ENCODE peak calls at places on chromosomes 12 and 14, in seven cellular contexts. R is ovary, L is gastrocnemius medialis, K is AG09309, P is sigmoid colon, Z is foreskin fibroblast, X is RWPE2. T is an unnamed sample.

GRCh38 chr14:94644102-94644535 is 31.9 kb downstream of the SERPINA3 start:
- DNase-seq in R (no peak), L (no peak), K (no peak), P (no peak), Z (no peak), X (no peak), T (no peak)

GRCh38 chr12:117404203-117404853 is 42.9 kb upstream of the NOS1 start:
- DNase-seq in R (no peak), L (no peak), K (no peak), P (no peak), Z (no peak), X (no peak), T (no peak)

GRCh38 chr12:42779186-42779859 is 189.8 kb upstream of the PRICKLE1 start:
- DNase-seq in R (no peak), L (peak), K (peak), P (no peak), Z (peak), X (no peak), T (peak)

GRCh38 chr12:110345176-110345651 is 58.3 kb downstream of the ANAPC7 start:
- DNase-seq in R (no peak), L (no peak), K (no peak), P (no peak), Z (no peak), X (no peak), T (no peak)

GRCh38 chr12:80226576-80226975 is 127.2 kb downstream of the OTOGL start:
- DNase-seq in R (no peak), L (no peak), K (peak), P (no peak), Z (peak), X (no peak), T (peak)

GRCh38 chr14:20278414-20278813 is 27.3 kb downstream of the TTC5 start:
- DNase-seq in R (no peak), L (no peak), K (no peak), P (no peak), Z (peak), X (no peak), T (peak)

GRCh38 chr12:105091495-105092206 is 7.4 kb upstream of the ALDH1L2 start:
- DNase-seq in R (no peak), L (no peak), K (no peak), P (no peak), Z (no peak), X (no peak), T (no peak)

GRCh38 chr12:23093488-23093887 is 468.5 kb downstream of the ETNK1 start:
- DNase-seq in R (no peak), L (no peak), K (no peak), P (no peak), Z (no peak), X (no peak), T (peak)

GRCh38 chr14:47284283-47284682 is 391.1 kb downstream of the MDGA2 start:
- DNase-seq in R (no peak), L (no peak), K (no peak), P (no peak), Z (no peak), X (no peak), T (no peak)

GRCh38 chr14:36662258-36662542 is 540 bp downstream of the PAX9 start:
- DNase-seq in R (no peak), L (no peak), K (no peak), P (no peak), Z (no peak), X (no peak), T (no peak)

GRCh38 chr14:90487031-90487430 is 90.2 kb downstream of the CALM1 start:
- DNase-seq in R (no peak), L (no peak), K (no peak), P (no peak), Z (peak), X (peak), T (peak)

DNA sequence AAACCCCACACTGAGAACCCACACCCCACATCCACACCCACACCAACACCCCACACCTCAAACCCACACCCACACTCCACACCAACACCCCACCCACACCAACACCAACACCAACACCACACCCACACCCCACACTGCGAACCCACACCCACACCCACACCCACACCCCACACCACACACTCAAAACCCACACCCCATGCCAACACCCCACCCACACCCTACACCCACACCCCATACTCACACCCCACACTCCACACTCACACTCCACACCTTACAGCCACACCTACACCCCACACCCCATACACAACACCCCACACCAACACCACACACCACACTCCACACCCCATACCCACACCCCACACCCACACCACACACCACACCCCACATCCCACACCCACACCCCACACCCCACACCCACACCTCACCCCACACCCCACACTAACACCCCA is 38.0 kb downstream of the TMEM120B start:
- DNase-seq in R (no peak), L (no peak), K (no peak), P (no peak), Z (no peak), X (no peak), T (no peak)
- H3K4me3 ChIP-seq in R (no peak), L (no peak), K (no peak), P (no peak), Z (no peak), X (no peak), T (no peak)

GRCh38 chr12:3673960-3674708 is 78.8 kb downstream of the CRACR2A start:
- DNase-seq in R (no peak), L (no peak), K (no peak), P (no peak), Z (no peak), X (no peak), T (no peak)
- TF ChIP-seq CTCF in R (no peak), L (no peak), K (no peak), P (no peak), Z (no peak), X (no peak), T (no peak)

GRCh38 chr14:102481371-102481770 is 28.2 kb downstream of the ANKRD9 start:
- DNase-seq in R (no peak), L (no peak), K (no peak), P (peak), Z (no peak), X (peak), T (no peak)

GRCh38 chr14:102484316-102484715 is 25.3 kb downstream of the ANKRD9 start:
- DNase-seq in R (no peak), L (no peak), K (no peak), P (peak), Z (no peak), X (peak), T (no peak)

GRCh38 chr14:102479107-102479506 is 30.5 kb downstream of the ANKRD9 start:
- DNase-seq in R (no peak), L (no peak), K (no peak), P (peak), Z (no peak), X (peak), T (no peak)

GRCh38 chr14:102481791-102482238 is 27.8 kb downstream of the ANKRD9 start:
- DNase-seq in R (no peak), L (no peak), K (no peak), P (peak), Z (no peak), X (peak), T (no peak)

DNA sequence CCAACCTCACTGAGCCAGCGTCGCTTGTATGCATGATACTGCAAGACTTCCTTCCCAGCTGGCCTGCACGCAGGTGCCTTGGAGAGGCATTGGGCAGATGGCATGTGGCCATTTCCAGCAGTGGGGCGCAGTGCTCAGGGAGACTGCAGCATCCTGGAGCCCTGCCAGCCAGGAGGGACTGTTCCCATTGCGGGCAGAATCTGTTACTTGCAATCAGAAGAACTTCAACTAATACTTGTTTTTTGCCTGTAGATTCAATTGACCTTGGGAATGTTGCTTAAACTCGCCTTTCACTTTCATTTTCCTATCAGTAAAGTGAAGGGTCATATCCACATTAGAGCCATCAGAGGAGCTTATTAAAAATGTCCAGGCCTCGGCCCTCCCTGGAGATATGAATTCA is 29.8 kb downstream of the ANKRD9 start:
- DNase-seq in R (peak), L (no peak), K (no peak), P (peak), Z (no peak), X (peak), T (no peak)
- H3K4me3 ChIP-seq in R (no peak), L (peak), K (no peak), P (no peak), Z (no peak), X (no peak), T (no peak)

GRCh38 chr12:113724703-113725556 is 241.2 kb downstream of the RBM19 start:
- DNase-seq in R (no peak), L (no peak), K (no peak), P (no peak), Z (no peak), X (no peak), T (no peak)
- TF ChIP-seq CTCF in R (no peak), L (no peak), K (no peak), P (no peak), Z (no peak), X (no peak), T (no peak)

DNA sequence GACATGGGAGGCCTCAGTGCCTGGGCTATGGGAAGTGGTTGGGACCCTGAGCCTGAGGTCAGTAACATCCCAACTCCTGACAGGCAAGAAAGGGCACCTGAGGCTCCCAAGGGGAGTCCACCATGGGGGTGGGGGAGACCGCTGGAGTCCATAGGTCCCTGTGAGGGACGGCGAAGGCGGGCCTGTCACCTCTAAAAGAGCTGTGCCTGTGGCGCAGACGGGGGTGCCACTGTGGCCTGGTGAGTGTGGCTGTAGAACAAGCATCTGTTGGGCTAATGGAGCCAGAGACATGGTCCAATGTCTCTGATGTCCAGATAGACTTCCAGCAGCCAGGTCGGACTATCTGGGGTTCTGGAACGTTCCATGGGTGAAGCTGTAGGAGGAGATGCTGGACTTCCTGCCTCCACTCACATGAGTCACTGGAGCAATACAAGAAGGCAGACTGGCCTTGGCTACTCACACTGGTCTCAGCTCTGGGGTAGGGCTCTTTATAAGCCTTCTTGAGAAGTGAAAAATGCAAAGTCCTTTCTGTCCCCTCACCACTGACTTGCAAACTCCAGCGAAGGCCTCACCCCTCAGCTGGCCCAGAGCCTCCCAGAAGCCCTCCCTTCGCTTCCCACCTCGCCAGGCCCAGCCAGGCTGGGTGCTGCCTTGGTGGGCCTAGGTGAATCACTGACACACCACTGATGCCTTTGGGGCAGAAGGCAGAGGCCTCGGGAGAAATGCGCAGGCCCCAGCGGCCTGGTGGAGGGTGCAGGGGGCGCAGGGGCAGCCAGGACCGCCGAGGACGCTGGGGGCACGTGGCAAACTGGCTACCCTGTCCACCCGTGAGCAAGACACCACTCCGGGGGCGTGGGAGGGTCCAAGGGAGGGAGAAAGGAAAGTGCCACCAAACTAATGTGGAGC is 1.1 kb upstream of the TRAF3 start:
- DNase-seq in R (peak), L (no peak), K (no peak), P (no peak), Z (peak), X (no peak), T (peak)
- H3K4me3 ChIP-seq in R (no peak), L (no peak), K (no peak), P (peak), Z (no peak), X (no peak), T (no peak)

GRCh38 chr12:24191117-24191516 is 241.6 kb upstream of the SOX5 start:
- DNase-seq in R (no peak), L (no peak), K (no peak), P (no peak), Z (no peak), X (no peak), T (no peak)

DNA sequence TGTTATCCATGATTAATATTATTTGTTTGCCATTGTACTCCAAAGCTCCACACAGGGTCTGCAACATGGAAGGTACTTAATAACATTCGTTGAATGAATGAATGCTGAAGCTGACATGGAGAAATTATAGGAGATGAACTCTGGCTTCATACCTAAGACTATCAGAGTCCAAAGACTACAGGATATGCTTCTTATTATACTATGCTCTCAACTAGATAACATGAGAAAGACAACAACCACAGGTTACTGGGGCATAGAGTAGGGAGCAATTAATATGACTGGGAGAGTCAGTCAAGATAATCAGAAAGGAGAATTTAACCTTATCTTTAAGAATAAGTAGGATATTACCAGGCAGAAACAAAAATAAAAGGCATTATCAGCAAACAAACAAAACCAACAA is 236.3 kb upstream of the SOX5 start:
- DNase-seq in R (no peak), L (no peak), K (no peak), P (no peak), Z (no peak), X (no peak), T (no peak)
- TF ChIP-seq CTCF in R (no peak), L (no peak), K (no peak), P (no peak), Z (no peak), X (no peak), T (no peak)

GRCh38 chr14:73462078-73462715 is 3.9 kb upstream of the NUMB start:
- DNase-seq in R (no peak), L (no peak), K (no peak), P (peak), Z (peak), X (no peak), T (peak)
- H3K4me3 ChIP-seq in R (no peak), L (peak), K (no peak), P (peak), Z (no peak), X (no peak), T (peak)

GRCh38 chr12:21607701-21608100 is 3.1 kb upstream of the GYS2 start:
- DNase-seq in R (no peak), L (no peak), K (peak), P (no peak), Z (peak), X (no peak), T (peak)
- TF ChIP-seq CTCF in R (no peak), L (no peak), K (peak), P (no peak), Z (no peak), X (peak), T (peak)

T was measured in fibroblast of the aortic adventitia.